ENCODE peak calls at places on chromosomes 12 and 14, in six cellular contexts. One of them, this sample, is unnamed.

GRCh38 chr14:96574633-96575191 is 72.5 kb downstream of the PAPOLA start:
- DNase-seq in hippocampal formation: no peak
- DNase-seq in H7: no peak
- DNase-seq in GM04504: peak; percentile 48
- DNase-seq in aorta: no peak
- DNase-seq in A172: no peak
- DNase-seq in this sample: no peak

GRCh38 chr14:102295301-102295700 is 9.7 kb downstream of the MOK start:
- DNase-seq in GM04504: no peak
- DNase-seq in hippocampal formation: no peak
- DNase-seq in A172: no peak
- DNase-seq in aorta: no peak
- DNase-seq in H7: peak; percentile 70
- DNase-seq in this sample: no peak

GRCh38 chr12:51905507-51906438 is 1.5 kb upstream of the ACVRL1 start:
- DNase-seq in H7: no peak
- DNase-seq in hippocampal formation: no peak
- DNase-seq in aorta: peak; percentile 83
- DNase-seq in A172: no peak
- DNase-seq in GM04504: peak; percentile 56
- DNase-seq in this sample: peak; percentile 62

GRCh38 chr12:6294533-6295186 is 15.8 kb upstream of the PLEKHG6 start:
- DNase-seq in H7: peak; percentile 36
- DNase-seq in GM04504: no peak
- DNase-seq in hippocampal formation: no peak
- DNase-seq in A172: no peak
- DNase-seq in aorta: no peak
- DNase-seq in this sample: peak; percentile 75

GRCh38 chr12:84843588-84844144 is 68.9 kb downstream of the SLC6A15 start:
- DNase-seq in A172: no peak
- DNase-seq in H7: no peak
- DNase-seq in GM04504: no peak
- DNase-seq in aorta: no peak
- DNase-seq in hippocampal formation: no peak
- DNase-seq in this sample: no peak

GRCh38 chr12:57087689-57088441 is 1.0 kb upstream of the NAB2 start:
- DNase-seq in hippocampal formation: no peak
- DNase-seq in aorta: peak; percentile 95
- DNase-seq in H7: peak; percentile 92
- DNase-seq in GM04504: peak; percentile 85
- DNase-seq in A172: peak; percentile 86
- DNase-seq in this sample: peak; percentile 97

GRCh38 chr12:58888131-58888783 is 32.0 kb downstream of the LRIG3 start:
- DNase-seq in hippocampal formation: peak; percentile 49
- DNase-seq in GM04504: peak; percentile 78
- DNase-seq in aorta: no peak
- DNase-seq in H7: no peak
- DNase-seq in A172: peak; percentile 8
- DNase-seq in this sample: no peak

GRCh38 chr14:99391671-99392070 is 89.0 kb downstream of the SETD3 start:
- DNase-seq in hippocampal formation: no peak
- DNase-seq in GM04504: peak; percentile 36
- DNase-seq in aorta: no peak
- DNase-seq in H7: no peak
- DNase-seq in A172: no peak
- DNase-seq in this sample: no peak

GRCh38 chr12:3189282-3189681 is 112.1 kb downstream of the TSPAN9 start:
- DNase-seq in GM04504: no peak
- DNase-seq in A172: no peak
- DNase-seq in H7: no peak
- DNase-seq in aorta: no peak
- DNase-seq in hippocampal formation: no peak
- DNase-seq in this sample: no peak

GRCh38 chr14:71196921-71197320 is 289.7 kb downstream of the PCNX1 start:
- DNase-seq in GM04504: no peak
- DNase-seq in hippocampal formation: no peak
- DNase-seq in aorta: no peak
- DNase-seq in A172: no peak
- DNase-seq in H7: no peak
- DNase-seq in this sample: no peak

GRCh38 chr14:71320734-71321555 is 413.7 kb downstream of the PCNX1 start:
- DNase-seq in GM04504: peak; percentile 52
- DNase-seq in A172: peak; percentile 13
- DNase-seq in aorta: peak; percentile 90
- DNase-seq in hippocampal formation: peak; percentile 62
- DNase-seq in H7: peak; percentile 85
- DNase-seq in this sample: peak; percentile 81

GRCh38 chr12:95700316-95700785 is 90.2 kb downstream of the NTN4 start:
- DNase-seq in hippocampal formation: no peak
- DNase-seq in aorta: no peak
- DNase-seq in H7: no peak
- DNase-seq in A172: peak; percentile 91
- DNase-seq in GM04504: peak; percentile 90
- DNase-seq in this sample: no peak

GRCh38 chr14:93005838-93006237 is 82.9 kb downstream of the CHGA start:
- DNase-seq in aorta: no peak
- DNase-seq in A172: no peak
- DNase-seq in hippocampal formation: peak; percentile 67
- DNase-seq in H7: no peak
- DNase-seq in GM04504: no peak
- DNase-seq in this sample: no peak

GRCh38 chr12:122371475-122372045 is 50.9 kb downstream of the CLIP1 start:
- DNase-seq in hippocampal formation: no peak
- DNase-seq in GM04504: no peak
- DNase-seq in aorta: no peak
- DNase-seq in A172: no peak
- DNase-seq in H7: no peak
- DNase-seq in this sample: peak; percentile 40

GRCh38 chr12:46480724-46481123 is 108.2 kb upstream of the SLC38A2 start:
- DNase-seq in aorta: no peak
- DNase-seq in H7: no peak
- DNase-seq in hippocampal formation: no peak
- DNase-seq in GM04504: no peak
- DNase-seq in A172: no peak
- DNase-seq in this sample: no peak

GRCh38 chr14:23660290-23661226 is 24.4 kb downstream of the DHRS2 start:
- DNase-seq in A172: no peak
- DNase-seq in H7: no peak
- DNase-seq in GM04504: no peak
- DNase-seq in hippocampal formation: no peak
- DNase-seq in aorta: no peak
- DNase-seq in this sample: no peak

GRCh38 chr12:50132505-50133135 is 20.6 kb downstream of the COX14 start:
- DNase-seq in hippocampal formation: no peak
- DNase-seq in H7: peak; percentile 47
- DNase-seq in A172: no peak
- DNase-seq in GM04504: peak; percentile 35
- DNase-seq in aorta: no peak
- DNase-seq in this sample: no peak

GRCh38 chr12:116604883-116605641 is 45.9 kb downstream of the MAP1LC3B2 start:
- DNase-seq in hippocampal formation: no peak
- DNase-seq in GM04504: no peak
- DNase-seq in A172: no peak
- DNase-seq in aorta: peak; percentile 51
- DNase-seq in H7: no peak
- DNase-seq in this sample: no peak

GRCh38 chr14:68282479-68283377 is 463.1 kb downstream of the RAD51B start:
- DNase-seq in aorta: no peak
- DNase-seq in GM04504: no peak
- DNase-seq in H7: no peak
- DNase-seq in hippocampal formation: no peak
- DNase-seq in A172: no peak
- DNase-seq in this sample: no peak

GRCh38 chr12:46219892-46220655 is 48.8 kb downstream of the SLC38A1 start:
- DNase-seq in GM04504: peak; percentile 24
- DNase-seq in hippocampal formation: no peak
- DNase-seq in aorta: no peak
- DNase-seq in A172: peak; percentile 87
- DNase-seq in H7: no peak
- DNase-seq in this sample: no peak

GRCh38 chr12:130992448-130992847 is 38.7 kb downstream of the ADGRD1 start:
- DNase-seq in GM04504: no peak
- DNase-seq in aorta: no peak
- DNase-seq in hippocampal formation: no peak
- DNase-seq in A172: no peak
- DNase-seq in H7: no peak
- DNase-seq in this sample: no peak

GRCh38 chr12:2627343-2628191 is 167.2 kb upstream of the FKBP4 start:
- DNase-seq in A172: no peak
- DNase-seq in hippocampal formation: no peak
- DNase-seq in H7: no peak
- DNase-seq in aorta: no peak
- DNase-seq in GM04504: no peak
- DNase-seq in this sample: no peak

GRCh38 chr14:21070083-21070609 is at the start of gene ARHGEF40:
- DNase-seq in aorta: peak; percentile 91
- DNase-seq in hippocampal formation: peak; percentile 72
- DNase-seq in A172: no peak
- DNase-seq in GM04504: peak; percentile 21
- DNase-seq in H7: peak; percentile 88
- DNase-seq in this sample: peak; percentile 86

GRCh38 chr12:7994731-7995205 is 37.7 kb upstream of the FOXJ2 start:
- DNase-seq in H7: peak; percentile 20
- DNase-seq in hippocampal formation: no peak
- DNase-seq in GM04504: peak; percentile 93
- DNase-seq in aorta: no peak
- DNase-seq in A172: peak; percentile 82
- DNase-seq in this sample: peak; percentile 86

GRCh38 chr14:44940944-44941343 is 20.8 kb downstream of the KLHL28 start:
- DNase-seq in H7: no peak
- DNase-seq in hippocampal formation: no peak
- DNase-seq in GM04504: no peak
- DNase-seq in aorta: no peak
- DNase-seq in A172: no peak
- DNase-seq in this sample: no peak

GRCh38 chr14:64324461-64325255 is 30.5 kb upstream of the ESR2 start:
- DNase-seq in hippocampal formation: no peak
- DNase-seq in H7: no peak
- DNase-seq in A172: peak; percentile 0
- DNase-seq in aorta: no peak
- DNase-seq in GM04504: no peak
- DNase-seq in this sample: no peak

GRCh38 chr12:48969847-48970701 is 1.5 kb downstream of the WNT10B start:
- DNase-seq in hippocampal formation: no peak
- DNase-seq in aorta: peak; percentile 81
- DNase-seq in A172: no peak
- DNase-seq in GM04504: no peak
- DNase-seq in H7: peak; percentile 92
- DNase-seq in this sample: peak; percentile 86

GRCh38 chr12:124032265-124032886 is 59.4 kb downstream of the ZNF664 start:
- DNase-seq in hippocampal formation: peak; percentile 26
- DNase-seq in H7: peak; percentile 89
- DNase-seq in GM04504: no peak
- DNase-seq in aorta: no peak
- DNase-seq in A172: peak; percentile 48
- DNase-seq in this sample: peak; percentile 78

GRCh38 chr14:61615743-61616523 is 79.4 kb upstream of the HIF1A start:
- DNase-seq in H7: peak; percentile 27
- DNase-seq in A172: no peak
- DNase-seq in GM04504: no peak
- DNase-seq in aorta: no peak
- DNase-seq in hippocampal formation: no peak
- DNase-seq in this sample: no peak

This sample was measured in endodermal cell.